ENCODE peak calls at places on chromosomes 4 and X, in seven cellular contexts. N is H1; G is sigmoid colon; Y is CD4-positive, CD25-positive, alpha-beta regulatory T cell; K is Karpas-422; X is upper lobe of right lung; M is GM23248. Z is an unnamed sample.
A peak's percentile ranks its signal among the peaks of the same experiment; 100 is the strongest.

GRCh38 chr4:8571702-8572685 is 8.2 kb upstream of the GPR78 start:
- DNase-seq in M (peak; percentile 50), K (no peak), Y (no peak), N (no peak), G (no peak), X (peak; percentile 33), Z (no peak)

GRCh38 chr4:87005369-87005689 is 70.5 kb downstream of the AFF1 start:
- DNase-seq in X (no peak), G (no peak), M (no peak), N (no peak), K (no peak), Y (no peak), Z (no peak)

GRCh38 chr4:10079951-10080873 is 36.4 kb downstream of the WDR1 start:
- DNase-seq in M (no peak), Y (no peak), K (no peak), X (peak; percentile 46), G (peak; percentile 62), N (no peak), Z (no peak)

GRCh38 chr4:93199492-93199891 is 629.1 kb upstream of the ATOH1 start:
- DNase-seq in Y (no peak), N (peak; percentile 25), M (peak; percentile 53), G (no peak), X (no peak), K (peak; percentile 49), Z (no peak)

GRCh38 chrX:10722804-10723364 is 102.5 kb upstream of the MID1 start:
- DNase-seq in G (peak; percentile 83), K (peak; percentile 80), X (no peak), N (no peak), M (peak; percentile 55), Y (no peak), Z (peak; percentile 23)

GRCh38 chr4:89660851-89661250 is 176.1 kb downstream of the SNCA start:
- DNase-seq in G (no peak), Y (no peak), N (no peak), M (peak; percentile 17), X (no peak), K (no peak), Z (no peak)

GRCh38 chr4:85807247-85807915 is 332.4 kb downstream of the ARHGAP24 start:
- DNase-seq in M (peak; percentile 80), G (no peak), Y (no peak), X (no peak), K (no peak), N (no peak), Z (no peak)

GRCh38 chr4:1851160-1851559 is 4.8 kb downstream of the LETM1 start:
- DNase-seq in N (no peak), M (no peak), K (no peak), X (no peak), G (no peak), Y (no peak), Z (no peak)

GRCh38 chrX:24063488-24063887 is 8.7 kb downstream of the EIF2S3 start:
- DNase-seq in N (no peak), M (no peak), G (no peak), K (no peak), Y (no peak), X (no peak), Z (no peak)

GRCh38 chr4:139920552-139920951 is 233.4 kb downstream of the MAML3 start:
- DNase-seq in X (no peak), N (no peak), G (no peak), K (no peak), M (no peak), Y (no peak), Z (no peak)

GRCh38 chrX:104913348-104913747 is 307.1 kb downstream of the TEX13A start:
- DNase-seq in G (no peak), X (no peak), M (peak; percentile 13), Y (no peak), K (peak; percentile 42), N (no peak), Z (no peak)

GRCh38 chrX:84339507-84340364 is 151.7 kb upstream of the RPS6KA6 start:
- DNase-seq in G (no peak), M (peak; percentile 32), K (peak; percentile 83), N (no peak), X (no peak), Y (no peak), Z (peak; percentile 1)

GRCh38 chrX:130330146-130330545 is 9.6 kb upstream of the SLC25A14 start:
- DNase-seq in X (no peak), Y (no peak), M (no peak), K (no peak), N (no peak), G (no peak), Z (no peak)

GRCh38 chrX:49840679-49841078 is 11.6 kb downstream of the PAGE4 start:
- DNase-seq in X (peak; percentile 71), N (peak; percentile 17), Y (peak; percentile 1), K (peak; percentile 78), G (no peak), M (peak; percentile 57), Z (peak; percentile 24)

GRCh38 chr4:52659722-52660261 is 691 bp upstream of the USP46 start:
- DNase-seq in Y (no peak), M (peak; percentile 64), X (peak; percentile 84), N (no peak), K (no peak), G (peak; percentile 81), Z (peak; percentile 12)

GRCh38 chr4:147578611-147579010 is 38.6 kb upstream of the TMEM184C start:
- DNase-seq in G (no peak), M (no peak), X (no peak), Y (no peak), K (no peak), N (no peak), Z (no peak)
- H3K4me1 ChIP-seq in G (no peaks in the 10 kb centered on the region), M (peaks cover 9% of the 10 kb centered on the region), X (no peaks in the 10 kb centered on the region), Y (no peaks in the 10 kb centered on the region), K (no peaks in the 10 kb centered on the region), N (no peaks in the 10 kb centered on the region), Z (no peaks in the 10 kb centered on the region)

GRCh38 chr4:183618681-183619080 is 40.3 kb downstream of the RWDD4 start:
- DNase-seq in K (no peak), M (peak; percentile 29), G (no peak), N (no peak), Y (no peak), X (no peak), Z (no peak)
- H3K27ac ChIP-seq in K (no peak overlapping the region), M (no peak overlapping the region), G (no peak overlapping the region), N (no peak overlapping the region), Y (no peak overlapping the region), X (no peak overlapping the region), Z (no peak overlapping the region)

DNA sequence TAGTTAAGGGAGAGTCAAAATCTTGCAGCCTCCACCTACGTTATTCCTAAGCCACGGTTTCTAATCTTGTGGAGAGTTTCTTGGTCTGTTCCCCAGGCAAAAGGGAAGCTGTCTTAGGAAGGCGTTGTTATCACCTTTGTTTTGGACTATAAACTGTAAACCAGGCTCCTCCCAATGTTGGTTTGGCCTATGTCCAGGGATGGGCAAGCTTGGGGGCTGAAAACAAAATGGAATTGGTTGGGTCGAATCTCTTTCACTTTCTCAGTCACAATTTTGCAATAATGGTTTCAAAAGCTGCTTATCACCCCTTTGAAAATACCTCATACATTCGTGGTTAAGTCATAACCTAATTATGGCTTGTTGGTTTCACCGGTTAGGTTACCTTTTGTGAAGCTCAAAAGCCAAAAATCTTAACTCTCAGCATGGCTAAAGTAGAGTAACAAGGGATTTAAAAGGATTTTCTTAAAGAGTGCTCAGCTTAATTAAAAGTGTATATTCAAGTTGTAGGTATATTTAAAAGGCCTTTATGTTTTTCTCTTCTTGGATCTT is 232.1 kb downstream of the CHM start:
- DNase-seq in G (no peak), Y (no peak), X (no peak), M (no peak), K (no peak), N (no peak), Z (no peak)
- H3K9me3 ChIP-seq in G (no peaks in the 10 kb centered on the region), Y (peaks cover 13% of the 10 kb centered on the region), X (no peaks in the 10 kb centered on the region), M (no peaks in the 10 kb centered on the region), K (peaks cover 4% of the 10 kb centered on the region), N (peaks cover 17% of the 10 kb centered on the region), Z (no peaks in the 10 kb centered on the region)

GRCh38 chr4:39066371-39066770 is 4.3 kb downstream of the KLHL5 start:
- DNase-seq in Y (no peak), M (no peak), G (no peak), K (no peak), X (no peak), N (no peak), Z (no peak)
- H3K4me1 ChIP-seq in Y (no peaks in the 10 kb centered on the region), M (peaks cover 9% of the 10 kb centered on the region), G (peaks cover 72% of the 10 kb centered on the region), K (peaks cover 43% of the 10 kb centered on the region), X (peaks cover 4% of the 10 kb centered on the region), N (peaks cover 6% of the 10 kb centered on the region), Z (peaks cover 11% of the 10 kb centered on the region)

GRCh38 chr4:73816814-73817213 is 19.7 kb upstream of the CXCL6 start:
- DNase-seq in N (no peak), M (peak; percentile 80), Y (no peak), X (no peak), K (no peak), G (no peak), Z (no peak)
- H3K27ac ChIP-seq in N (no peak overlapping the region), M (no peak overlapping the region), Y (no peak overlapping the region), X (no peak overlapping the region), K (no peak overlapping the region), G (no peak overlapping the region), Z (no peak overlapping the region)

GRCh38 chrX:154305481-154306205 is 10.0 kb downstream of the TKTL1 start:
- DNase-seq in Y (no peak), N (no peak), X (no peak), G (no peak), M (no peak), K (no peak), Z (no peak)

GRCh38 chrX:154309041-154309775 is 13.6 kb downstream of the TKTL1 start:
- DNase-seq in K (no peak), X (no peak), N (no peak), M (no peak), G (no peak), Y (no peak), Z (no peak)

GRCh38 chrX:154307207-154307606 is 11.6 kb downstream of the TKTL1 start:
- DNase-seq in G (no peak), Y (no peak), K (no peak), N (no peak), X (no peak), M (peak; percentile 6), Z (no peak)

GRCh38 chrX:154310991-154311541 is 15.5 kb downstream of the TKTL1 start:
- DNase-seq in X (no peak), M (no peak), G (no peak), K (no peak), Y (no peak), N (no peak), Z (no peak)

DNA sequence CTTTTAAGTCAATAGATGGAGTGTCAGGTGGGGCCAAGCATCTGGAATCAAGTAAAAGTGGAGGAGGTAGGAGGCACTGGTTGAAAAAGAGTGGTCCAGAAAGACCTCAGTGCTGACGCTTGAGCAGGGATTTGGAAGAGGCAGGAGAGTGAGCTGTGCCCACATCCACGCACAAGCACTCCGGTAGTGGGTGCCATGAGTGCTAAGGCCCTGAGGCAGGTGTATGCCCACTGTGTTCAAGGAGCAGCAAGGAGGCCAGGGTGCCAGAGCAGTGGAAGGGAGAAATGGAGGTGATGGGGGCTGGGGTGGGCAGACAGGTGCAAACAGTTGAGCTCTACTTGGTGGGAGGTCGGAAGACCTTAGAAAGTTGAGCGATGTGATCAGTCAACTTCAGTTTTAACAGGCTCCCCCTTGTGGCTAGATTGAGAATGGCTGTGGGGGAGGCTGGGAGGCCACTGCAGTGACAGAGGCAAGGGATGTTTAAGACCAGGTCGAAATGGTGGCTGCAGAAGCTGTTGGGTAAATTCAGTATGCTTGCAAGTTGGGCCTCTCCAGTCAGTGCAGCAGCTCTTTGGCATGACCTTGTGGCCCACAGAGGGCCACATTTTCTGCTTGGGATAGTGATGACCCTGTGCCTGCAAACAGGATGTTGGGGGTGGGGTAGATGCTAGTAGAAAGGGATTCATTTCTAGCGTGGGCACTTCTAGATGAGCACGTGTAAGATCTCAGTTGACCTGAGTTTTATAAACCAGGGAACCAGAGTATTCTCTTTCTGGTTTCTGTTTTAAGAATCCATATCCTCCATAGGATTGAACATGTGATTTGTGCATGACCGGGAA is 12.7 kb downstream of the TKTL1 start:
- DNase-seq in N (peak; percentile 39), K (peak; percentile 90), M (peak; percentile 40), X (peak; percentile 62), G (peak; percentile 76), Y (peak; percentile 63), Z (peak; percentile 75)
- H3K9me3 ChIP-seq in N (no peaks in the 10 kb centered on the region), K (no peaks in the 10 kb centered on the region), M (no peaks in the 10 kb centered on the region), X (no peaks in the 10 kb centered on the region), G (no peaks in the 10 kb centered on the region), Y (no peaks in the 10 kb centered on the region), Z (no peaks in the 10 kb centered on the region)

Z was measured in CD4-positive, alpha-beta memory T cell.